ENCODE peak calls at places on chromosomes 16 and 17, in four cellular contexts. One of them, this sample, is unnamed.

GRCh38 chr17:42399121-42399520 is 10.9 kb upstream of the STAT3 start:
- DNase-seq in RWPE1: no peak
- DNase-seq in brain microvascular endothelial cell: no peak
- DNase-seq in NCI-H460: no peak
- DNase-seq in this sample: no peak

GRCh38 chr17:58119491-58119890 is 28.7 kb upstream of the OR4D1 start:
- DNase-seq in NCI-H460: no peak
- DNase-seq in brain microvascular endothelial cell: no peak
- DNase-seq in RWPE1: no peak
- DNase-seq in this sample: no peak

GRCh38 chr16:82092711-82093110 is 57.7 kb downstream of the HSD17B2 start:
- DNase-seq in brain microvascular endothelial cell: no peak
- DNase-seq in RWPE1: no peak
- DNase-seq in NCI-H460: no peak
- DNase-seq in this sample: no peak

GRCh38 chr17:82019905-82020873 is 2.5 kb downstream of the CENPX start:
- DNase-seq in RWPE1: no peak
- DNase-seq in brain microvascular endothelial cell: no peak
- DNase-seq in NCI-H460: peak
- DNase-seq in this sample: no peak

GRCh38 chr17:5864910-5865657 is 205.1 kb upstream of the WSCD1 start:
- DNase-seq in NCI-H460: no peak
- DNase-seq in brain microvascular endothelial cell: no peak
- DNase-seq in RWPE1: no peak
- DNase-seq in this sample: no peak

GRCh38 chr17:7056386-7056785 is 12.5 kb upstream of the SLC16A11 start:
- DNase-seq in NCI-H460: no peak
- DNase-seq in RWPE1: no peak
- DNase-seq in brain microvascular endothelial cell: no peak
- DNase-seq in this sample: no peak

GRCh38 chr16:23514381-23515152 is 4.3 kb upstream of the GGA2 start:
- DNase-seq in RWPE1: no peak
- DNase-seq in brain microvascular endothelial cell: no peak
- DNase-seq in NCI-H460: no peak
- DNase-seq in this sample: no peak

GRCh38 chr16:79093554-79093967 is 507.0 kb downstream of the MAF start:
- DNase-seq in brain microvascular endothelial cell: no peak
- DNase-seq in NCI-H460: no peak
- DNase-seq in RWPE1: no peak
- DNase-seq in this sample: peak

GRCh38 chr16:58057126-58057525 is 31.6 kb downstream of the MMP15 start:
- DNase-seq in RWPE1: no peak
- DNase-seq in NCI-H460: no peak
- DNase-seq in brain microvascular endothelial cell: no peak
- DNase-seq in this sample: no peak

GRCh38 chr16:15770107-15770506 is 86.7 kb downstream of the MYH11 start:
- DNase-seq in NCI-H460: no peak
- DNase-seq in brain microvascular endothelial cell: peak
- DNase-seq in RWPE1: no peak
- DNase-seq in this sample: no peak

GRCh38 chr16:12976936-12977335 is 75.5 kb downstream of the SHISA9 start:
- DNase-seq in RWPE1: no peak
- DNase-seq in brain microvascular endothelial cell: no peak
- DNase-seq in NCI-H460: no peak
- DNase-seq in this sample: no peak

GRCh38 chr16:87832759-87833502 is 36.4 kb downstream of the SLC7A5 start:
- DNase-seq in brain microvascular endothelial cell: no peak
- DNase-seq in RWPE1: no peak
- DNase-seq in NCI-H460: no peak
- DNase-seq in this sample: no peak

GRCh38 chr16:86876499-86876898 is 298.1 kb downstream of the FOXL1 start:
- DNase-seq in NCI-H460: peak
- DNase-seq in brain microvascular endothelial cell: no peak
- DNase-seq in RWPE1: no peak
- DNase-seq in this sample: no peak

GRCh38 chr17:83041305-83041704 is 38.1 kb upstream of the METRNL start:
- DNase-seq in brain microvascular endothelial cell: no peak
- DNase-seq in RWPE1: no peak
- DNase-seq in NCI-H460: no peak
- DNase-seq in this sample: no peak

GRCh38 chr17:61503961-61504360 is 51.7 kb downstream of the TBX4 start:
- DNase-seq in NCI-H460: peak
- DNase-seq in RWPE1: no peak
- DNase-seq in brain microvascular endothelial cell: no peak
- DNase-seq in this sample: peak

GRCh38 chr17:2542056-2542455 is 30.4 kb upstream of the METTL16 start:
- DNase-seq in brain microvascular endothelial cell: no peak
- DNase-seq in NCI-H460: no peak
- DNase-seq in RWPE1: no peak
- DNase-seq in this sample: no peak

GRCh38 chr17:21296097-21297025 is 11.8 kb downstream of the MAP2K3 start:
- DNase-seq in RWPE1: no peak
- DNase-seq in brain microvascular endothelial cell: no peak
- DNase-seq in NCI-H460: no peak
- DNase-seq in this sample: peak

GRCh38 chr16:2692251-2692947 is 10.1 kb downstream of the KCTD5 start:
- DNase-seq in RWPE1: no peak
- DNase-seq in brain microvascular endothelial cell: no peak
- DNase-seq in NCI-H460: no peak
- DNase-seq in this sample: no peak